ENCODE peak calls at places on chromosome 18, in four cellular contexts. X is testis, V is A549, U is right lobe of liver. K is an unnamed sample.

GRCh38 chr18:37302519-37302918 is 263.1 kb downstream of the CELF4 start:
- DNase-seq in X (no peak), V (no peak), U (no peak), K (no peak)

GRCh38 chr18:13386891-13387801 is 168.6 kb downstream of the LDLRAD4 start:
- DNase-seq in X (no peak), V (no peak), U (no peak), K (no peak)

GRCh38 chr18:12779043-12779442 is 76.2 kb downstream of the PSMG2 start:
- DNase-seq in X (no peak), V (no peak), U (no peak), K (no peak)

GRCh38 chr18:78978336-78979057 is 1.1 kb upstream of the SALL3 start:
- DNase-seq in X (no peak), V (no peak), U (no peak), K (no peak)

GRCh38 chr18:79393626-79394401 is 1.9 kb upstream of the NFATC1 start:
- DNase-seq in X (peak), V (peak), U (peak), K (peak)

GRCh38 chr18:48975817-48976649 is 25.3 kb upstream of the SMAD7 start:
- DNase-seq in X (peak), V (peak), U (peak), K (peak)

GRCh38 chr18:49863769-49864615 is 50.7 kb upstream of the ACAA2 start:
- DNase-seq in X (peak), V (no peak), U (no peak), K (no peak)

GRCh38 chr18:46894124-46894523 is 23.2 kb downstream of the PIAS2 start:
- DNase-seq in X (no peak), V (no peak), U (no peak), K (no peak)

GRCh38 chr18:39480494-39481245 is 1915.1 kb upstream of the CELF4 start:
- DNase-seq in X (no peak), V (no peak), U (no peak), K (peak)

GRCh38 chr18:9742588-9743131 is 34.6 kb downstream of the RAB31 start:
- DNase-seq in X (no peak), V (peak), U (no peak), K (peak)

GRCh38 chr18:63505566-63506335 is 29.0 kb downstream of the SERPINB5 start:
- DNase-seq in X (peak), V (peak), U (no peak), K (peak)

GRCh38 chr18:46174317-46175039 is 70.3 kb downstream of the HAUS1 start:
- DNase-seq in X (peak), V (no peak), U (peak), K (peak)

GRCh38 chr18:46623541-46623940 is 33.5 kb downstream of the LOXHD1 start:
- DNase-seq in X (no peak), V (no peak), U (no peak), K (peak)

GRCh38 chr18:79868168-79868784 is 70.5 kb downstream of the KCNG2 start:
- DNase-seq in X (peak), V (no peak), U (no peak), K (no peak)

GRCh38 chr18:46590103-46590502 is 66.9 kb downstream of the LOXHD1 start:
- DNase-seq in X (no peak), V (no peak), U (no peak), K (no peak)

GRCh38 chr18:3012920-3013810 is at the start of gene LPIN2:
- DNase-seq in X (peak), V (peak), U (peak), K (peak)
- TF ChIP-seq POLR2A in X (no peak), V (no peak), U (peak), K (peak)

DNA sequence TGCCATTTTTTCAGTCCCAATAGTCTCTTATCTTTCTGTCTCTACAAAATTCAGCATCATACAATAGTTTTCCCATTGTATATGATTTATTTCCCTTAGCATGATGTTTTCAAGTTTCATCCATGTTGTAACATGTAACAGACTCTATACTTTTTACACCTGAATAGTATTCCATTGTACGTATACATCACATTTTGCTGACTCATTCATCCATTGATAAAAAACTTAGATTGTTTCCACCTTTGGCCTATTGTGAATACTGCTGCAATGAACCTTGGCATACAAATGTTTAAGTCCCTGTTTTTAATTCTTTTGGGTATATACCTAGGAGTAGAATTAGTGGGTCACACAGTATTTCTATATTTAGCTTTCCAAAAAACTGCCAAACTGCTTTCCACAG is 349.3 kb upstream of the CDH2 start:
- DNase-seq in X (no peak), V (no peak), U (no peak), K (no peak)
- TF ChIP-seq POLR2A in X (no peak), V (no peak), U (no peak), K (no peak)

DNA sequence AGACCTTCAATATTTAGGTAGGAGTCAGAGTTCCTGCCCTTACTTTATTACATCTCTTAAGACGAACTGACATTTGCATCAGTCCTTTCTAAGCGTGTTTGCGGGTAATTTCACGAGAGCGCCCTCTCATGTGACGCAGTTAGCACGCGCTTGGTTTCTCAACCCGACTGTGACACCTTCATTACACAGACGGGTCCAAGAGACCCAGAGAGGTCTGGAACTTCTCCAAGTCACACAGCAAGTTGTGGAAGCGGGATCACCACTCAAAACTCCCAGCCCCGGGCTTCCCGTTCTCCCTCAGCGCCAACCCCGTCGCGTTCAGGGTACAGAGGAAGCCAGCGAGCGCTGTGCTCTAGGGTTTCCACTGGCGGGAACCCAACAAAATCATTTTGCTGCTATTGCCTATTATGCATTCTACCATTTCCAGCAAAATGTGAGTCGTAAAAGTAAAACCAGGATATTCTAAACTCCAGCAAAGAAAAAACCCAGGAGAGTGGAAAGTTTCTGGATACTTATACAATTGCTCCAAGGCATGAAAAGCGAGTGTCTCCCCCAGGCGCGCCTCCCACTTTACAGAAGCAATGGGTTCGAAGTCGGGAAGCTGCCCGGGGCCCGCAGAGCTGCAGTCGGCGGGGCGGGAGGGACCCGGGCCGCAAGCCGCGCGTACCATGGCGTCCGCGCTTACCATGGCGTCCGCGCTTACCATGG is 583 bp downstream of the ENOSF1 start:
- DNase-seq in X (peak), V (peak), U (peak), K (peak)
- TF ChIP-seq POLR2A in X (no peak), V (no peak), U (no peak), K (no peak)

GRCh38 chr18:26655614-26656400 is 107.5 kb upstream of the KCTD1 start:
- DNase-seq in X (peak), V (peak), U (peak), K (peak)
- TF ChIP-seq POLR2A in X (no peak), V (no peak), U (no peak), K (no peak)